ENCODE peak calls at places on chromosomes 1 and 21, in nine cellular contexts. A is PC-9; H is DND-41; T is effector memory CD4-positive, alpha-beta T cell; E is left lung; R is HAP-1; G is suprapubic skin; B is CD8-positive, alpha-beta memory T cell; P is psoas muscle. F is an unnamed sample.

GRCh38 chr1:25099343-25099951 is 132.9 kb downstream of the SYF2 start:
- DNase-seq in A (no peak), T (no peak), B (peak; percentile 30), G (no peak), H (peak; percentile 57), R (peak; percentile 11), E (no peak), P (no peak), F (peak; percentile 52)

GRCh38 chr1:207495816-207496792 is at the start of gene CR1:
- DNase-seq in B (no peak), T (peak; percentile 2), E (peak; percentile 92), R (peak; percentile 22), G (peak; percentile 62), H (peak; percentile 51), P (peak; percentile 21), A (no peak), F (peak; percentile 23)

GRCh38 chr1:92442351-92442750 is 44.4 kb downstream of the GFI1 start:
- DNase-seq in R (no peak), B (no peak), A (no peak), G (no peak), P (no peak), H (no peak), E (no peak), T (no peak), F (no peak)

GRCh38 chr1:50570064-50570463 is 146.8 kb upstream of the DMRTA2 start:
- DNase-seq in B (no peak), A (no peak), E (no peak), H (no peak), R (peak; percentile 65), T (no peak), P (no peak), G (no peak), F (no peak)

GRCh38 chr21:28674807-28675206 is 317.9 kb downstream of the LTN1 start:
- DNase-seq in E (no peak), R (no peak), H (no peak), P (no peak), T (no peak), G (no peak), B (no peak), A (no peak), F (no peak)

GRCh38 chr1:117598489-117598888 is 7.4 kb upstream of the TENT5C start:
- DNase-seq in T (no peak), H (no peak), B (no peak), G (peak; percentile 5), E (no peak), A (no peak), P (no peak), R (no peak), F (no peak)

GRCh38 chr1:221097479-221098281 is 218.4 kb downstream of the HLX start:
- DNase-seq in E (no peak), T (no peak), R (no peak), H (no peak), G (no peak), B (no peak), P (no peak), A (no peak), F (no peak)

GRCh38 chr1:200707116-200707515 is 31.6 kb upstream of the CAMSAP2 start:
- DNase-seq in T (no peak), P (no peak), R (no peak), E (no peak), B (no peak), G (no peak), A (no peak), H (no peak), F (no peak)

GRCh38 chr1:7783178-7783711 is 846 bp upstream of the PER3 start:
- DNase-seq in G (no peak), R (peak; percentile 86), B (no peak), T (no peak), E (peak; percentile 90), H (no peak), P (peak; percentile 77), A (peak; percentile 81), F (no peak)

GRCh38 chr1:244755673-244756072 is 79.8 kb upstream of the COX20 start:
- DNase-seq in E (no peak), P (no peak), G (no peak), H (no peak), B (no peak), A (no peak), T (no peak), R (peak; percentile 69), F (no peak)

DNA sequence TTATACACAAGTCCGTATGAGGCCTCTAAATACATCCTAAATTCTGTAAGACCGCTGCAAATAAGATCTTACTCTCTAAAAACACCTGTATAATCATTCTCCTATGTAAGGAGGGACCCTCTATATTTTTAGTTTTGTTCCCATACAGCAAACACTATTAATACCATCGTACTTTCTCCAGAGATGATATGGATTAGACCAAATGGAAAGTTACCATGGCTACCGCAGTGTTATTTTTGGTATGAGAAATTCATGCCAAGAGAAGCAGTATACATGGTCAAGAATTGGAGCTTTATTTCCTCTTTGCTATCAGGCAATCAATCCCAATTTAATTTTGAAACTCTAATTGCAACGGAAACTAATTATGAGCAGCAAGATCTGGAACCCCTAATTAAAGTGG is 70.0 kb downstream of the BCAR3 start:
- DNase-seq in B (no peak), P (no peak), E (no peak), G (no peak), A (no peak), H (no peak), R (no peak), T (no peak), F (no peak)
- H3K4me1 ChIP-seq in B (peaks cover 8% of the 10 kb centered on the region), P (peaks cover 72% of the 10 kb centered on the region), E (peaks cover 17% of the 10 kb centered on the region), G (peaks cover 42% of the 10 kb centered on the region), A (peaks cover 70% of the 10 kb centered on the region), H (no peaks in the 10 kb centered on the region), R (peaks cover 18% of the 10 kb centered on the region), T (peaks cover 6% of the 10 kb centered on the region), F (peaks cover 3% of the 10 kb centered on the region)

GRCh38 chr21:46226920-46227599 is 1.5 kb downstream of the LSS start:
- DNase-seq in E (no peak), H (no peak), B (no peak), A (peak; percentile 5), T (no peak), P (no peak), R (peak; percentile 30), G (peak; percentile 60), F (no peak)

GRCh38 chr21:46228345-46229051 is at the start of gene LSS:
- DNase-seq in R (peak; percentile 100), P (peak; percentile 99), B (peak; percentile 98), E (peak; percentile 100), A (peak; percentile 97), T (peak; percentile 98), G (peak; percentile 98), H (peak; percentile 99), F (peak; percentile 98)

GRCh38 chr21:46227811-46228344 is 696 bp downstream of the LSS start:
- DNase-seq in B (no peak), P (no peak), G (peak; percentile 57), H (peak; percentile 23), T (no peak), A (no peak), E (peak; percentile 80), R (peak; percentile 36), F (no peak)

GRCh38 chr21:46223217-46223616 is 5.4 kb downstream of the LSS start:
- DNase-seq in A (no peak), H (no peak), P (no peak), T (no peak), E (no peak), G (peak; percentile 40), B (no peak), R (no peak), F (no peak)

GRCh38 chr21:46226146-46226545 is 2.4 kb downstream of the LSS start:
- DNase-seq in E (no peak), G (peak; percentile 35), P (no peak), A (no peak), T (no peak), R (no peak), H (no peak), B (no peak), F (no peak)
- H3K4me3 ChIP-seq in E (peak overlapping the region; percentile 98), G (no peak overlapping the region), P (peak overlapping the region; percentile 99), A (no peak overlapping the region), T (no peak overlapping the region), R (no peak overlapping the region), H (peak overlapping the region; percentile 93), B (no peak overlapping the region), F (no peak overlapping the region)

DNA sequence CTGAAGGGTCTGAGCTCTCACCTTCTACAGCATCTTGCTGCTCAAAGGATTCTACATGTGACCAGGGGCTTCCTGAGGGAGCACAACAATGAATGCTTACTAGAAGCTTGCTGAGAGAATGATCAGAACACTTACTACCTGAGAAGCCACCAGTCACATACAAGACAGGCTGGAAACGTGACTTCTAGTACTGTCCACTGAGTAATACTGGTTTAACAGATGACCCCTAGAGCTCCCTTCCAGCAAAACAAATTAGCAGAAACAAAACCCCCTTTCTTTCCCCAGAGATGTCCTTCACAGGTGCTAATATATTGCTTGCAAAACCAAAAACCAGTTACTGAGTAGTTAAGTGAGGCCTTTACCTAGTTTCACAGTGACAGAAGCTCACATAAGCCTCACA is 2.1 kb downstream of the TAF5L start:
- DNase-seq in B (no peak), R (no peak), T (no peak), A (no peak), P (no peak), E (no peak), H (no peak), G (no peak), F (no peak)
- H3K4me1 ChIP-seq in B (peaks cover 38% of the 10 kb centered on the region), R (peaks cover 15% of the 10 kb centered on the region), T (peaks cover 8% of the 10 kb centered on the region), A (peaks cover 22% of the 10 kb centered on the region), P (peaks cover 59% of the 10 kb centered on the region), E (peaks cover 10% of the 10 kb centered on the region), H (peaks cover 49% of the 10 kb centered on the region), G (peaks cover 49% of the 10 kb centered on the region), F (peaks cover 29% of the 10 kb centered on the region)

GRCh38 chr1:165697881-165698842 is at the start of gene ALDH9A1:
- DNase-seq in H (peak; percentile 94), G (peak; percentile 94), A (peak; percentile 89), P (peak; percentile 93), E (peak; percentile 98), R (peak; percentile 96), B (peak; percentile 82), T (peak; percentile 81), F (peak; percentile 80)

GRCh38 chr1:165697491-165697880 is 876 bp downstream of the ALDH9A1 start:
- DNase-seq in G (no peak), P (no peak), R (peak; percentile 56), T (no peak), B (no peak), A (no peak), H (no peak), E (no peak), F (no peak)

GRCh38 chr1:165695011-165695410 is 3.4 kb downstream of the ALDH9A1 start:
- DNase-seq in R (no peak), G (no peak), P (no peak), A (no peak), T (no peak), H (no peak), E (no peak), B (no peak), F (no peak)

GRCh38 chr1:165699577-165699976 is 1.2 kb upstream of the ALDH9A1 start:
- DNase-seq in H (no peak), A (no peak), B (no peak), E (no peak), R (no peak), P (no peak), T (no peak), G (no peak), F (no peak)

DNA sequence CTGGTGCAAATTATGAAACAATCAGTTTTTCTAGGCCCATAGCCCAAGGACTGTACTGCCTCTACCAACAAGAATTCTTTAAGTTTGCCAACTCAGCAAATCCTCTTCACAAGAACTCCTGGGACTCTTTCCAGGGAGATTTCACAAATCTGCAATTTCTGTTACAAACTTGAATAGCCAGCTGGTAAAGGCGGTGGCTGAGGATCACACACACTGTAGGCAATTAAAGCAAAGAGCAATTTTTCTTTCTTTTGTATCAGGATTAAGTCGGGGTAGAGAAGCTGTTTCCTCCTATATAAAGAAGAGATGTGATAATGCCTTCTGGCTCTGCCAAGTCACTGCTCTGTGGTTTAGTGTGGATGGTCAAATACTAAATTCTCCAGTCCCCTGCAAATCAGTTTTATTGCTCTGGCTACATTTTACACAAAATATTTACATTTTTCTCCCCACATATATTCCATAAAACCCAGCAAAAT is 1.7 kb downstream of the ALDH9A1 start:
- DNase-seq in T (no peak), P (no peak), G (no peak), H (no peak), R (peak; percentile 65), E (no peak), B (no peak), A (no peak), F (no peak)
- H3K4me3 ChIP-seq in T (no peak overlapping the region), P (peak overlapping the region; percentile 77), G (peak overlapping the region; percentile 67), H (peak overlapping the region; percentile 99), R (no peak overlapping the region), E (peak overlapping the region; percentile 83), B (peak overlapping the region; percentile 78), A (peak overlapping the region; percentile 65), F (peak overlapping the region; percentile 65)

F was measured in CD8-positive, alpha-beta T cell.